ENCODE peak calls at places on chromosomes 5 and 9, in four cellular contexts. K is IMR-90, O is H1, X is H9. P is an unnamed sample.

GRCh38 chr9:87194471-87194870 is 247.2 kb upstream of the GAS1 start:
- DNase-seq in K (peak), O (no peak), X (no peak), P (no peak)

GRCh38 chr9:103798620-103799019 is 295.5 kb upstream of the SMC2 start:
- DNase-seq in K (no peak), O (no peak), X (no peak), P (peak)

GRCh38 chr9:111037744-111038335 is 430 bp downstream of the LPAR1 start:
- DNase-seq in K (peak), O (no peak), X (peak), P (peak)

GRCh38 chr5:93299596-93300308 is 281.3 kb downstream of the NR2F1-AS1 start:
- DNase-seq in K (no peak), O (peak), X (peak), P (peak)

GRCh38 chr9:20692554-20692953 is 8.5 kb downstream of the FOCAD start:
- DNase-seq in K (peak), O (no peak), X (no peak), P (peak)

GRCh38 chr9:133141833-133142594 is 21.0 kb upstream of the RALGDS start:
- DNase-seq in K (no peak), O (no peak), X (no peak), P (no peak)

GRCh38 chr5:143898914-143899591 is 87.1 kb downstream of the HMHB1 start:
- DNase-seq in K (no peak), O (no peak), X (no peak), P (no peak)

GRCh38 chr9:84266087-84266561 is 74.4 kb downstream of the SLC28A3 start:
- DNase-seq in K (no peak), O (no peak), X (peak), P (peak)

GRCh38 chr5:78574731-78575161 is 73.8 kb downstream of the LHFPL2 start:
- DNase-seq in K (peak), O (no peak), X (no peak), P (peak)

GRCh38 chr5:61587120-61587519 is 255.1 kb downstream of the ZSWIM6 start:
- DNase-seq in K (no peak), O (no peak), X (no peak), P (no peak)

GRCh38 chr5:43020294-43020711 is 19.8 kb downstream of the ANXA2R start:
- DNase-seq in K (peak), O (no peak), X (peak), P (peak)

GRCh38 chr5:67855523-67855922 is 360.0 kb upstream of the PIK3R1 start:
- DNase-seq in K (no peak), O (no peak), X (no peak), P (no peak)

GRCh38 chr9:137113385-137114159 is 961 bp downstream of the DPP7 start:
- DNase-seq in K (no peak), O (no peak), X (no peak), P (no peak)

GRCh38 chr5:10607023-10607665 is 43.3 kb downstream of the ANKRD33B start:
- DNase-seq in K (peak), O (no peak), X (peak), P (no peak)

GRCh38 chr5:81754621-81755020 is 3.7 kb upstream of the SSBP2 start:
- DNase-seq in K (no peak), O (no peak), X (no peak), P (no peak)

GRCh38 chr5:2132497-2132847 is 249.7 kb upstream of the IRX4 start:
- DNase-seq in K (no peak), O (no peak), X (peak), P (no peak)

GRCh38 chr5:73558950-73559349 is 6.5 kb downstream of the ANKRA2 start:
- DNase-seq in K (no peak), O (no peak), X (no peak), P (no peak)

GRCh38 chr5:39160576-39161213 is 58.7 kb downstream of the FYB1 start:
- DNase-seq in K (no peak), O (no peak), X (no peak), P (no peak)

GRCh38 chr9:6552033-6552737 is 93.3 kb downstream of the GLDC start:
- DNase-seq in K (peak), O (no peak), X (no peak), P (peak)

GRCh38 chr9:126470251-126470993 is 143.3 kb upstream of the LMX1B start:
- DNase-seq in K (no peak), O (no peak), X (no peak), P (no peak)

GRCh38 chr5:109713453-109713852 is 23.7 kb downstream of the MAN2A1 start:
- DNase-seq in K (no peak), O (no peak), X (no peak), P (no peak)

GRCh38 chr9:106970219-106970975 is 107.4 kb downstream of the ZNF462 start:
- DNase-seq in K (peak), O (no peak), X (no peak), P (no peak)

GRCh38 chr5:178107889-178108288 is 5.4 kb upstream of the N4BP3 start:
- DNase-seq in K (no peak), O (no peak), X (no peak), P (peak)

GRCh38 chr5:78592735-78593386 is 55.7 kb downstream of the LHFPL2 start:
- DNase-seq in K (no peak), O (no peak), X (no peak), P (no peak)

GRCh38 chr5:14665949-14666741 is 1.6 kb downstream of the OTULIN start:
- DNase-seq in K (peak), O (no peak), X (no peak), P (peak)
- H3K56ac ChIP-seq in K (no peak), O (no peak), X (no peak), P (peak)

DNA sequence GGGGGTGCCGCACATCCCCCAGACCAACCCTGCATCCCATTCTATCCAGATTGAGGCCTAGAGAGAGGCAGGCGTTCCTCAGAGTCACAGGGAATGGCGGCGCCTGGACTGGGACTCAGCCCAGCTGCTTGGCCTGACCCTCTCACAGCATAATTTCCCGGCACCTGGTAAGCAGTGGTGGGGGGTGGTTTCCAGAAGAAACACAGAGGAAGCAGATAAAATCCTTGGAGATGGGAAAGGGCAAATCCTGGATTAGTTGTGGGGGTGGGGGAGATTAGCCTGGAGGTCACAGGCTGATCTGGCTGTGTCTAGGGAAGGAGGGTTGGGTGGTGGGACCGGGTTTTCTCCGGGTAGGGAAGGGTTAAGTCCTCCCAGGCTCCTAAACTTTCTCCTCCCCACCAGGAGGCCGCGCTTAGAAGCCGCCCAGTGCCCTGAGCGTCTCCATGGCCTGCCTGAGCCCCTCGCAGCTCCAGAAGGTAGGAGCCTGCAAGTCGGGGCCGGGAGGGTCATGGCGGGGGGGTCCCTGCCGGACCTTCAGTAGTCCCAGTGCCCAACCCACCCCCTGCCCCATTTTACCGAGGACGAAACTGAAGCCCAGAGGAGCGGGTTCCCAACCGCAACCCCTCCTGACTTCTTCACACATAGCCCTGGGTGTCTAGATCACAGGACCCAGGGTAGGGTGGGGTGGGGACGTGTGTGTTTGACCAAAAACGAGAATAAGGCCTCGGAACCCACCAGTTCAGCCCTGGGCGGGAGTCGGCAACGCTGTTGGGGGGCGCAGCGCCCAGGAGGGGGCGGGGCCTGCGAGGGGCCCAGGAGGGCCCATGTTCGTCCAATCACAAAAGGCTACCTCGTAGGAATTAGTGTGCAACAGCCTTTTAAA is 1.3 kb downstream of the PHYHD1 start:
- DNase-seq in K (peak), O (peak), X (peak), P (peak)
- H3K18ac ChIP-seq in K (peak), O (peak), X (peak), P (peak)

DNA sequence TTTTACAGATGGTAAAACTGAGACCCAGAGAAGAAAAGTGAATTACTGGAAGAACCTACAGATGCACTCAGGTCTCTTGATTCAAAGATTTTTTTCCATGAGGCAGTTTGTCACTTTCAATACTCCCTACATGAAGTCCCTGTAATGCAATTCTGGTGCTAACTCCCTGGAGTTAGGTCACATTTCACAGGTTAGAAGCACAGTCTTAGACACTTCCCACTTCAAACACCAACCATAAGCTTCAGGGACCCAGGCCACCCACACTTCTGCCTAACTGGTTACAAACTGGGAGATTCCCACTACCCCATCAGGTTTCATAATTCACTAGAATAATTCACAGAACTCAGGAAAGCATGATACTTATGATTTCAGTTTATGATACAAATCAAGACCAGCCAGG is 29.0 kb upstream of the FOXI1 start:
- DNase-seq in K (no peak), O (no peak), X (no peak), P (no peak)
- H3K56ac ChIP-seq in K (no peak), O (no peak), X (no peak), P (no peak)

DNA sequence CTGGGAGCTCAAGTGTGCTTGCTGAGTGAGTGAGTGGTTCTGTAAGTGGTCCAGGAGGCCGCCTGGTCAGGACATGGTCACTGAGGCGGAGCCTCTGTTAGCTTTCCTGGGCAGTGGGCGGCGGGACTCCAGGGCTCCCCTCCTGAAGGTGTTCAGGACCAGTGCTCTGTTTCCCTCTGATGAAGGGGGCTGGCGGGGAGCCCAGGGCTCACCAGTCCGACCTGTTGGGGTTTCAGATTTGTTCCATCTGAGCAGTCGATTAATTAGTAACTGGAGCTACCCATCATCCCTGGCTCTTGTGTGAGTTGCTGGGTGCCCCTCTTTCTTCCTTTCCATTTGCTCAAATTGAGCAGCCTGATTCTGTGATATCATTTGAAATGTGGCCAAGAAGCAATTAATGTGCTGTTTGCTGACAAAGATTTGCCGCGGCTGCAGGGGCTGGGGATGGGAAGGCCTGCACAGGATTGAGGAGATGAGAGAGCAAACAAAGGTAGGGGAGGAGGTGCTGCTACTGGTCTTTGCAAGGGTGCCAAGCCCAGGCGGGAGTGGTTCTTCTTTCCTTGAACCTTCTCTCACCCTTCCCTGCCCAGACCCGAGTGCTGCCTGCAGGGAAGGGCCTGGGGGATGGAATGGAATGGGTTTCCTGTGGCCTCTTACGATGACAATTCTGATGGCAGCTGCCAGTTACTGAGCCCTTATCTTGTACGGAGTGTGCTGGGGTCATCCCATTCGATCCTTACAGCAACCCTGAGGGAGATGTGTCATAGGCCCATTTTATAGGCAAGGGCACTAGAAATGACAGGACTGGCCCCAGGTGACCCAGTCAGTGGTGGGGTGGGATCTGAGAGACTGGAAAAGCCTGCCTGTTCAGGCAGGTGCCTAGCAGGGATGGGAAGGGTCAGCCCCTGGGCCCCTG is 92.9 kb upstream of the PITX1 start:
- DNase-seq in K (no peak), O (no peak), X (no peak), P (no peak)
- H3K18ac ChIP-seq in K (peak), O (no peak), X (no peak), P (no peak)

DNA sequence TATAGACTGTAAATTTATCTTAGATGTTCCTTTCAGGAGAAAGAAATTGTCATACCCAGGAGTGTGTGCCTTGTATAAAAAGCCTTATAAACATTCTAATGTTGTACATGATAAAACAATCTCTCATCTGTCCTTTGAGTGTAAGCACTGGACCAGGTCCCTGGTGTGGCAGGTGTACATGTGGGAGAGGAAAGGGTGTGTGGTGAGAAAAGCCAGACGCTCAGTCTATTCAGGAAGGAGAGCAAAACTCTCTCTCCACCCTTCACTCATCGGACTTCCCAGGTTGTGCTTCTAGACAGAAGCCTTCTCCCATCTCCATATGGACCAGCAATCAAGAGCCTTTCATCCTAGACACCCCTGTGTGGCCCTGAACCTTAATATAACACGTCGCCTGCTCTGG is 154.2 kb downstream of the ESM1 start:
- DNase-seq in K (no peak), O (no peak), X (no peak), P (no peak)
- H3K56ac ChIP-seq in K (no peak), O (no peak), X (no peak), P (no peak)

GRCh38 chr5:34731435-34732232 is 75.5 kb downstream of the RAI14 start:
- DNase-seq in K (no peak), O (no peak), X (peak), P (no peak)
- H3K18ac ChIP-seq in K (no peak), O (peak), X (no peak), P (no peak)

P was measured in mesendoderm.